ENCODE peak calls at places on chromosomes 11 and 22, in four cellular contexts. M is HepG2, G is HCT116, D is K562. V is an unnamed sample.

GRCh38 chr11:12811861-12812260 is 137.6 kb downstream of the TEAD1 start:
- DNase-seq in M (no peak), G (no peak), D (no peak), V (no peak)

GRCh38 chr22:19497245-19497644 is 17.5 kb downstream of the CDC45 start:
- DNase-seq in M (no peak), G (no peak), D (peak; percentile 81), V (no peak)

GRCh38 chr11:14826580-14826979 is 65.5 kb downstream of the CYP2R1 start:
- DNase-seq in M (no peak), G (no peak), D (no peak), V (no peak)

GRCh38 chr11:5891216-5891800 is 1.7 kb upstream of the OR52E5 start:
- DNase-seq in M (no peak), G (no peak), D (peak; percentile 20), V (peak; percentile 4)

GRCh38 chr11:61787928-61788491 is 4.4 kb downstream of the TMEM258 start:
- DNase-seq in M (peak; percentile 74), G (peak; percentile 48), D (peak; percentile 74), V (peak; percentile 74)

GRCh38 chr11:69472766-69473519 is 8.5 kb upstream of the LINC01488 start:
- DNase-seq in M (no peak), G (no peak), D (no peak), V (no peak)

GRCh38 chr11:117107701-117108590 is 9.7 kb upstream of the SIK3 start:
- DNase-seq in M (no peak), G (no peak), D (no peak), V (no peak)

GRCh38 chr11:27254744-27255446 is 108.1 kb downstream of the CCDC34 start:
- DNase-seq in M (no peak), G (no peak), D (no peak), V (no peak)

GRCh38 chr11:108025387-108026080 is 16.8 kb downstream of the CUL5 start:
- DNase-seq in M (no peak), G (no peak), D (no peak), V (no peak)

GRCh38 chr11:11978792-11979486 is 29.5 kb downstream of the DKK3 start:
- DNase-seq in M (no peak), G (no peak), D (peak; percentile 13), V (peak; percentile 73)

GRCh38 chr11:1109918-1110705 is 35.4 kb downstream of the MUC2 start:
- DNase-seq in M (no peak), G (no peak), D (no peak), V (no peak)

GRCh38 chr22:17606472-17606871 is 22.1 kb downstream of the ATP6V1E1 start:
- DNase-seq in M (no peak), G (no peak), D (no peak), V (peak; percentile 42)

DNA sequence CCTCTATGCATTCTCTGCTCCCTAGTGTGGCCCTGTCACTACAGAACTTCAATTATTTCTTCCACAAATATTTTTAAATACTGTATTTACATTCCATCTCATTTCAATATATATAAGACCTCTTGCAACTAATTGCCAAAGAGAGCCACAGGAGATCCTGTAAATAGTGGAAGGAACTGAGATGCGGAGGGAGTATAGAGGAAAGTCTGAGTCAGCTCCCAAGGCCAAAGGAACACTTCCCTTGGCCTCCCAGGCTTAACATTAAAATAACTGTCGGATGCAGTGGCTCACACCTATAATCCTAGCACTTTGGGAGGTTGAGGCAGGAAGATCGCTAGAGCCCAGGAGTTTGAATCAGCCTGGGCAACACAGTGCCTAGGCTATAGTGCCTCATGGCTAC is 31.2 kb downstream of the RBFOX2 start:
- DNase-seq in M (no peak), G (no peak), D (no peak), V (no peak)
- TF ChIP-seq ELF1 in M (no peak), G (no peak), D (no peak), V (no peak)

GRCh38 chr22:38065539-38065938 is 8.3 kb downstream of the PICK1 start:
- DNase-seq in M (no peak), G (no peak), D (no peak), V (no peak)

GRCh38 chr22:38067028-38067415 is 9.8 kb downstream of the PICK1 start:
- DNase-seq in M (no peak), G (no peak), D (no peak), V (no peak)

GRCh38 chr22:38067771-38068360 is 10.7 kb downstream of the PICK1 start:
- DNase-seq in M (no peak), G (no peak), D (no peak), V (peak; percentile 1)

GRCh38 chr22:38066381-38067027 is 9.3 kb downstream of the PICK1 start:
- DNase-seq in M (no peak), G (no peak), D (no peak), V (no peak)

GRCh38 chr22:38062782-38063181 is 5.6 kb downstream of the PICK1 start:
- DNase-seq in M (no peak), G (no peak), D (no peak), V (no peak)
- TF ChIP-seq POLR2AphosphoS5 in M (no peak), G (no peak), D (no peak), V (no peak)

DNA sequence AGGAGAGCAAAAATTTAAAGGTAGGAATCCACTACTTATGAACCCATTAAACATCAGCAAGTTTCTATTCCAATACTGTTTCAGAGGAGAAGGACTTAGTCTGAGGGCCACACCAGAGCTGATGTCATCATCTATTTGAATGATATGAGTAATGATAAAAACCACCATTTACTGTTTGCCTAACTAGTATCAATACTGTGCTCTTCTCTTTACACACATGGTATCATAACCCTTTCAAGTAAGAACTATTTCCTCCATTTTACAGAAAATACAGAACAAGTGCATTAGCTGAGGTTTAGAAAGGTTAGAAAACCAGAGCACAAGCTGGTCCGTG is 651.3 kb upstream of the KIRREL3 start:
- DNase-seq in M (no peak), G (no peak), D (no peak), V (no peak)
- TF ChIP-seq ELF1 in M (no peak), G (no peak), D (no peak), V (no peak)

GRCh38 chr22:35376728-35377472 is 4.0 kb upstream of the HMOX1 start:
- DNase-seq in M (peak; percentile 92), G (peak; percentile 83), D (peak; percentile 95), V (no peak)
- TF ChIP-seq POLR2AphosphoS5 in M (no peak), G (peak; percentile 33), D (no peak), V (no peak)

GRCh38 chr11:68311155-68312116 is 955 bp upstream of the LRP5 start:
- DNase-seq in M (no peak), G (no peak), D (no peak), V (peak; percentile 30)

GRCh38 chr11:68313574-68314202 is 1.3 kb downstream of the LRP5 start:
- DNase-seq in M (peak; percentile 43), G (no peak), D (peak; percentile 71), V (peak; percentile 60)

GRCh38 chr11:68312780-68313573 is 586 bp downstream of the LRP5 start:
- DNase-seq in M (no peak), G (no peak), D (peak; percentile 39), V (peak; percentile 79)

GRCh38 chr11:68314203-68314885 is 2.0 kb downstream of the LRP5 start:
- DNase-seq in M (no peak), G (no peak), D (no peak), V (peak; percentile 63)

DNA sequence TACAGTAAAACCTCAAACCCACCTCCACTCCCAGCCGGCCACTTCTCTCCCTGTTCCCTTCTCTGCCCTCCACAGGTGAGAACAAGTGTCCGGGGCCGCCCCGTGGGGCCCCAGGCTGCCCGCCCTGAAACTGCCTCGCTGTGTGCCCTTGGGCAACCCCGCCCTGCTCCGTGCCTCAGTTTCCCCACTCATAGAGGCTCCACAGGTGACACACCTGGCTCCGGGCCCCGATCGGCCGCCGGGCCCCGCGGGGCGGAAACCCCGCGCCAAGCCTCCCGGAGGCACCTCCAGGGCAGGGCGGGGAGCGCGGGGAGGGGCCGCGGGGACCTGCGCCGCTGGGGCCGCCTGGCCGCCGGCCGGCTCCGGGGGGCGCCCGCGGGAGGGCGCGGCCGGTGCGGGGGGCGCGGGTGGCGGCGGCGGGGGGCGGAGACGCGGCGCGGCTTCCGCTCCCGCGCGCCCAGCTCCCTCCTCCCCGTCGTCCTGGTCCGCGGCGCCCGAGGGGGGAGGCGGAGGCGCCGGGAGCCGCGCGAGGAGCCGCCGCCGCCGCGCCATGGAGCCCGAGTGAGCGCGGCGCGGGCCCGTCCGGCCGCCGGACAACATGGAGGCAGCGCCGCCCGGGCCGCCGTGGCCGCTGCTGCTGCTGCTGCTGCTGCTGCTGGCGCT is at the start of gene LRP5:
- DNase-seq in M (no peak), G (no peak), D (peak; percentile 58), V (peak; percentile 94)
- TF ChIP-seq ELF1 in M (no peak), G (no peak), D (no peak), V (no peak)

DNA sequence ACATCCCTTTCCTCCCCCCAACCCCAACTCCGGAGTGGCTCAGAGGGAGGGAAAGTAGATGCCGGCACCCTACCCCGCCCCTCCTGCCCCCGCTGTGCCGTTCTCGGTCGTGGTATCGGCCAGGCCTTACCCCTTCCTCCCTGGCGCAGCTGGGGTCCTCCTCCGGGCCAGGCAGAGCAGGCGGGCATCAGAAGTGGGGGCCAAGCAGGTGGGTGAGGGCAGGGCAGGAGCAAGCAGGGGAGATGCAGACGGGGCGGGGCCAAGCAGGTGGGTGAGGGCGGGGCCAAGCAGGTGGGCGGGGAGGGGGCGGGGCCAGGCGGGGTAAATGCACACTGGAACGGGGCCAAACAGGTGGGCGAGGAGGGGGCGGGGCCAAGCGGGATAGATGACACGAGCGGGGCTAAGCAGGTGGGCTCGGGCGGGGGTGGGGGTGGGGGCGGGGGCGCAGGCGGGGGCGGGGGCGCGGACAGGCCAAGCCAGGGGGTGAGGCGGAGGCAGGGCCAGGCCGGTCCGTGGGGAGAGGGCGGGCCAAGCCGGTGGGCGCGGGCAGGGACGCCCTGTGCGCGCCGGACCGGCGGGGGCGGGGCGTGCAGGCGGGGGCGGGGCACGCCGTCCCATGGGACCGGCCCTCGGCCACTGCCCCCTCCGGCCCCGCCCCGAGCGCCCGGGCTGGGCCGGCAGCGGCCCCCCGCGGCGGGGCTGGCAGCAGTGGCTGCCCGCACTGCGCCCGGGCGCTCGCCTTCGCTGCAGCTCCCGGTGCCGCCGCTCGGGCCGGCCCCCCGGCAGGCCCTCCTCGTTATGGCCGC is at the start of the genes KCNQ1 and TRPM5:
- DNase-seq in M (no peak), G (peak; percentile 24), D (peak; percentile 48), V (peak; percentile 98)
- TF ChIP-seq POLR2AphosphoS5 in M (no peak), G (peak; percentile 67), D (no peak), V (no peak)

GRCh38 chr11:119483341-119483880 is 60.4 kb upstream of the THY1 start:
- DNase-seq in M (no peak), G (no peak), D (no peak), V (no peak)
- TF ChIP-seq ELF1 in M (no peak), G (no peak), D (no peak), V (no peak)